ENCODE peak calls at places on chromosome 15, in five cellular contexts. E is upper lobe of left lung, D is K562, U is HepG2, W is GM12878. S is an unnamed sample.

GRCh38 chr15:51878446-51879386 is 49.3 kb downstream of the TMOD3 start:
- ATAC-seq in E (peak; percentile 69), D (peak; percentile 77), U (no peak), W (no peak), S (no peak)

GRCh38 chr15:100844167-100844566 is 35.5 kb upstream of the ALDH1A3 start:
- ATAC-seq in E (no peak), D (no peak), U (no peak), W (no peak), S (no peak)

GRCh38 chr15:67049351-67050044 is 15.9 kb upstream of the SMAD3 start:
- ATAC-seq in E (peak; percentile 59), D (no peak), U (peak; percentile 21), W (no peak), S (peak; percentile 12)

GRCh38 chr15:42203891-42204290 is 4.2 kb downstream of the VPS39 start:
- ATAC-seq in E (no peak), D (no peak), U (no peak), W (no peak), S (no peak)

GRCh38 chr15:45164914-45165313 is 22.9 kb downstream of the SHF start:
- ATAC-seq in E (no peak), D (no peak), U (no peak), W (no peak), S (no peak)

GRCh38 chr15:74669627-74670026 is 26.2 kb downstream of the EDC3 start:
- ATAC-seq in E (no peak), D (no peak), U (no peak), W (no peak), S (no peak)

GRCh38 chr15:92930776-92931175 is 30.7 kb downstream of the CHD2 start:
- ATAC-seq in E (peak; percentile 62), D (peak; percentile 25), U (peak; percentile 24), W (no peak), S (no peak)

GRCh38 chr15:42154576-42155355 is 1.7 kb downstream of the PLA2G4F start:
- ATAC-seq in E (no peak), D (no peak), U (peak; percentile 4), W (no peak), S (no peak)

GRCh38 chr15:49706805-49707204 is 86.0 kb downstream of the DTWD1 start:
- ATAC-seq in E (no peak), D (no peak), U (no peak), W (no peak), S (no peak)
- TF ChIP-seq EP300 in E (no peak), D (no peak), U (no peak), W (no peak), S (no peak)

DNA sequence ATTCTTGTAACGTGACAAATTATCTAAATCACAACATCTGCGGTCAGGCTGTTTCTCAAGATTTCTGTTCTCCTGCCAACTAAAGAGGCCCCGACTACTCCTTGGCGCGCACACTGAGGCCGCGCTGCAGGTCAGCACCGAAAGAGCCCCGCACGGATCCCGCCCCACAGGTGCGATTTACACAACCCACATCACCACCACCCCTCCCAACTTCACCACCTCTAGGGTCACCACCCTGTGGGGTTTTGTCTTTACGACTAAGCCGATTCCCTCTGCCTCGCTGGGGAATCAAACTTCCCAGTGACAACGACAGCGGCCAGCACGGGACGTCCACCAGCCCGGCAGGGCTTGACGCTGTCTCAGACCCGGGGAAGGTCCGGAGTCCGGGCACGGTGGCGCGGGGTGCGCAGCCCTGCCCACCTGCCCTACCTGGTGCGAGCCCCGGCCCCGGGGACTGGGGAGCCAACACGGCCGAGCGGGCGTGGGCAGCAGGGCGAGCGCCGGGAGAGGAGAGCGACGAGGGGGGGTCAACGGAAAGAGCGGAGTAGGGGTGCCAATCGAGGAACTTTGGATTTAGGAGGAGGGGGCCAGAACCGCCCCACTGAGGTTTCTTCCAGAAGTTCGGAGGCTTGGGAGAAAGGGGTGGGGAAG is 764 bp downstream of the UACA start:
- ATAC-seq in E (peak; percentile 63), D (no peak), U (peak; percentile 79), W (peak; percentile 25), S (peak; percentile 24)
- TF ChIP-seq POLR2AphosphoS5 in E (peak; percentile 13), D (no peak), U (no peak), W (no peak), S (peak; percentile 31)

DNA sequence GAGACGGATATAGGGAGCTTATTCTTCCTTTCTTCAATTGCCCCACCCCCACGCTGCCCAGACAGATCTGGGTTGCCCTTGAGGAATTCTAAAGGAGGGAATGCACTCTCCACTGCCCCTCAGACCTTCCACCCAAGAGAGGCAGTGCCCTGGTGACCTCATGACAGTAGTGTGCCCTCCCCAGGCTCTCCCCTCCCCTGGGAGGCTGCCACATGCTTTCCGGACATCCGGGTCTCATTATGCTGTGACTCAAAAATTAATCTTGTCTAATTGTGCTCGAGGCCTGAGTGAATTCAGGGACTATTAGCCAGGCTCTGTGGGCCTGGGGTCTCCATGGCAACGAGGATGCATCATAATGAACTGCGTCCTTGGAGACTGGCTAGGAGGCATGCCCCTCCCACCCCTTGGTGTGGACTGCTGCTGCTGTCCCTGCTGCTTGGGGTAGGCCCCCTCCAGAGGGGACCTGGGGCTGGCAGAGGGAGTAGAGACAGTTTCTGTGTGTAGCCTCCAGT is 20.8 kb downstream of the CORO2B start:
- ATAC-seq in E (no peak), D (no peak), U (no peak), W (peak; percentile 60), S (no peak)
- TF ChIP-seq EP300 in E (no peak), D (no peak), U (no peak), W (no peak), S (no peak)

GRCh38 chr15:90192961-90193786 is 8.0 kb upstream of the SEMA4B start:
- ATAC-seq in E (no peak), D (no peak), U (no peak), W (no peak), S (peak; percentile 83)
- TF ChIP-seq POLR2AphosphoS5 in E (peak; percentile 36), D (no peak), U (no peak), W (no peak), S (peak; percentile 88)

GRCh38 chr15:69841046-69841828 is 256.5 kb downstream of the TLE3 start:
- ATAC-seq in E (no peak), D (no peak), U (no peak), W (no peak), S (no peak)
- TF ChIP-seq EP300 in E (no peak), D (no peak), U (no peak), W (no peak), S (no peak)

GRCh38 chr15:61049934-61050333 is 179.2 kb downstream of the RORA start:
- ATAC-seq in E (no peak), D (no peak), U (peak; percentile 75), W (peak; percentile 95), S (no peak)
- TF ChIP-seq POLR2AphosphoS5 in E (no peak), D (no peak), U (no peak), W (no peak), S (peak; percentile 43)

GRCh38 chr15:65184944-65185717 is at the start of gene CLPX:
- ATAC-seq in E (peak; percentile 98), D (peak; percentile 91), U (peak; percentile 89), W (peak; percentile 88), S (peak; percentile 95)
- TF ChIP-seq EP300 in E (no peak), D (no peak), U (peak; percentile 41), W (no peak), S (no peak)

GRCh38 chr15:31128477-31128876 is 27.0 kb upstream of the TRPM1 start:
- ATAC-seq in E (no peak), D (no peak), U (no peak), W (no peak), S (no peak)
- TF ChIP-seq POLR2AphosphoS5 in E (no peak), D (no peak), U (no peak), W (no peak), S (no peak)

S was measured in gastroesophageal sphincter.